ENCODE peak calls at places on chromosomes 13 and 19, in nine cellular contexts. M, B, L, T, R, Z, I, K and H are unnamed samples.

GRCh38 chr19:41626877-41627276 is at the start of gene CEACAM4:
- DNase-seq in M (peak), B (peak), L (no peak), T (peak), R (no peak), Z (no peak), I (no peak), K (no peak), H (no peak)

GRCh38 chr13:20182231-20182846 is 10.4 kb downstream of the GJB2 start:
- DNase-seq in M (peak), B (no peak), L (peak), T (no peak), R (peak), Z (peak), I (no peak), K (peak), H (peak)

GRCh38 chr13:27131202-27131623 is 40.4 kb downstream of the USP12 start:
- DNase-seq in M (no peak), B (no peak), L (peak), T (no peak), R (peak), Z (no peak), I (no peak), K (no peak), H (peak)

GRCh38 chr19:34556500-34556899 is 74.9 kb downstream of the WTIP start:
- DNase-seq in M (peak), B (peak), L (no peak), T (no peak), R (peak), Z (no peak), I (no peak), K (peak), H (no peak)

GRCh38 chr13:63393112-63393511 is 1977.5 kb upstream of the PCDH20 start:
- DNase-seq in M (no peak), B (no peak), L (no peak), T (no peak), R (no peak), Z (no peak), I (no peak), K (no peak), H (no peak)

GRCh38 chr13:76622336-76623045 is 263.7 kb downstream of the KCTD12 start:
- DNase-seq in M (no peak), B (peak), L (no peak), T (no peak), R (no peak), Z (peak), I (no peak), K (no peak), H (no peak)

GRCh38 chr13:76016799-76017198 is 380.7 kb downstream of the LMO7 start:
- DNase-seq in M (peak), B (no peak), L (peak), T (no peak), R (peak), Z (peak), I (no peak), K (no peak), H (peak)

GRCh38 chr13:110018009-110018408 is 231.6 kb upstream of the IRS2 start:
- DNase-seq in M (no peak), B (no peak), L (no peak), T (no peak), R (no peak), Z (no peak), I (no peak), K (no peak), H (no peak)

GRCh38 chr13:101915333-101915732 is 462.9 kb downstream of the ITGBL1 start:
- DNase-seq in M (no peak), B (no peak), L (no peak), T (no peak), R (no peak), Z (no peak), I (no peak), K (no peak), H (no peak)

GRCh38 chr19:43432866-43433673 is 18.4 kb downstream of the TEX101 start:
- DNase-seq in M (peak), B (peak), L (peak), T (no peak), R (peak), Z (peak), I (no peak), K (peak), H (peak)

GRCh38 chr19:13623686-13624405 is 117.6 kb upstream of the CACNA1A start:
- DNase-seq in M (peak), B (no peak), L (no peak), T (no peak), R (no peak), Z (no peak), I (no peak), K (no peak), H (no peak)

GRCh38 chr13:31199527-31199848 is 287 bp upstream of the B3GLCT start:
- DNase-seq in M (no peak), B (no peak), L (no peak), T (no peak), R (no peak), Z (no peak), I (no peak), K (no peak), H (no peak)

GRCh38 chr13:41520699-41521630 is 63.6 kb downstream of the RGCC start:
- DNase-seq in M (no peak), B (no peak), L (no peak), T (no peak), R (no peak), Z (peak), I (no peak), K (no peak), H (no peak)

GRCh38 chr19:52258426-52258825 is 11.0 kb upstream of the ZNF766 start:
- DNase-seq in M (no peak), B (no peak), L (no peak), T (no peak), R (no peak), Z (no peak), I (no peak), K (no peak), H (no peak)

GRCh38 chr19:35973487-35973886 is 21.5 kb upstream of the SDHAF1 start:
- DNase-seq in M (no peak), B (no peak), L (no peak), T (no peak), R (no peak), Z (no peak), I (no peak), K (no peak), H (no peak)

DNA sequence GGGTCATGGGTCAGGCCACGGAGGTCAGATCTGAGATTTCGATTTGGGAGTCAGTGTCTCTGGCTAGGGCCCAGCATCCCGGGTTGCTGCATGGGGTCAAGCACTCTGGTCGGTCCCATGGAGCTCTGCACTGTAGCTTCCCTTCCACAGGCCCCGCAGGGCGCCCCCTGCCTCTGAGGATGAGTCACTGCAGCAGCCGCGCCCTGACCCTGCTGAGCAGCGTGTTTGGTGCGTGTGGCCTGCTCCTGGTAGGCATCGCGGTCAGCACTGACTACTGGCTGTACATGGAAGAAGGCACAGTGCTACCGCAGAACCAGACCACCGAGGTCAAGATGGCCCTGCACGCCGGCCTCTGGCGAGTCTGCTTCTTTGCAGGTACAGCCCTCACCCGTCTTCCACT is 3.6 kb downstream of the CACNG7 start:
- DNase-seq in M (peak), B (no peak), L (peak), T (no peak), R (peak), Z (no peak), I (no peak), K (no peak), H (peak)
- TF ChIP-seq CTCF in M (peak), B (no peak), L (peak), T (peak), R (peak), Z (no peak), I (no peak), K (no peak), H (no peak)

DNA sequence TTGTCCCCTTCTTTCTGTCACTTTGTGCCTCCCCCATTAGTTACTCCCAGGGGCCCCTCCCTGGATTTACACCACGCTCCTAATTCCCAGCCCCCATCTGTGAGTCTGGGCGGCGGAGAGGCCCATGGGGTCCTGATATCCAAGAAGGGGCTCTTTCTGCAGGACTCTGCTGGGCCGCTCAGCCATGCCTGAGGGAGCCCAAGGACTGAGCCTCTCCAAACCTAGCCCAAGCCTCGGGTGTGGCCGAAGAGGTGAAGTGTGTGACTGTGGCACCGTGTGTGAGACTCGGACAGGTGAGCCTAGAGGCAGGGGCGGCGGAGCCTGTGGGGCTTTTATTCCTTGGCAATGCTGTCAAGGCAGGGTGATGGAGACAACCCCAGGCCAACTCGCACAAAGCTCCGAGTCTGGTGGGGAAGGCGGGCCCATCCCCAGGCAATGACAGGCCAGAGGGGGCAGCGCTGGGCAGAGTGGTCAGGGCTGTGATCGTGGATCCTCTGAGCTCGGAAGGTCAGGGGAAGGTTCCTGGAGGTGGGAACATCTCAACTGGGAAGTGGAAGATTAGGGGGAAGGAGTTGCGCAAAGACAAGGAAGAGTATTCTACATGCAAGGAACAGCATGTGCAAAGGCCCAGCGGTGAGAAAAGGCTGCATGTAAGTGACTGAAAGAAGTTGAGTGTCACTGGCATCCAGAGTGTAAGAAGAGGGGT is 1.6 kb downstream of the PLEKHG2 start:
- DNase-seq in M (peak), B (no peak), L (no peak), T (no peak), R (no peak), Z (peak), I (no peak), K (no peak), H (no peak)
- TF ChIP-seq CTCF in M (no peak), B (no peak), L (peak), T (peak), R (no peak), Z (peak), I (no peak), K (no peak), H (peak)

GRCh38 chr19:31667106-31667505 is 317.9 kb upstream of the TSHZ3 start:
- DNase-seq in M (no peak), B (no peak), L (no peak), T (no peak), R (no peak), Z (no peak), I (no peak), K (no peak), H (no peak)

GRCh38 chr19:31666126-31666525 is 316.9 kb upstream of the TSHZ3 start:
- DNase-seq in M (no peak), B (no peak), L (no peak), T (no peak), R (no peak), Z (no peak), I (no peak), K (no peak), H (no peak)

GRCh38 chr19:31670931-31671330 is 321.7 kb upstream of the TSHZ3 start:
- DNase-seq in M (no peak), B (no peak), L (no peak), T (no peak), R (no peak), Z (no peak), I (no peak), K (no peak), H (no peak)

GRCh38 chr19:31664997-31665396 is 315.8 kb upstream of the TSHZ3 start:
- DNase-seq in M (no peak), B (no peak), L (no peak), T (no peak), R (no peak), Z (no peak), I (no peak), K (no peak), H (no peak)

GRCh38 chr19:31668916-31669315 is 319.7 kb upstream of the TSHZ3 start:
- DNase-seq in M (no peak), B (no peak), L (no peak), T (no peak), R (no peak), Z (peak), I (no peak), K (no peak), H (no peak)
- TF ChIP-seq CTCF in M (no peak), B (no peak), L (no peak), T (no peak), R (no peak), Z (no peak), I (no peak), K (no peak), H (no peak)

GRCh38 chr13:39811051-39811450 is 155.6 kb downstream of the COG6 start:
- DNase-seq in M (no peak), B (no peak), L (no peak), T (no peak), R (no peak), Z (no peak), I (no peak), K (no peak), H (no peak)

GRCh38 chr13:39809466-39809865 is 154.0 kb downstream of the COG6 start:
- DNase-seq in M (no peak), B (no peak), L (no peak), T (no peak), R (no peak), Z (no peak), I (no peak), K (no peak), H (no peak)

GRCh38 chr13:39815345-39816111 is 160.1 kb downstream of the COG6 start:
- DNase-seq in M (no peak), B (no peak), L (no peak), T (no peak), R (no peak), Z (peak), I (no peak), K (no peak), H (no peak)

GRCh38 chr13:39810091-39810877 is 154.8 kb downstream of the COG6 start:
- DNase-seq in M (peak), B (no peak), L (no peak), T (no peak), R (no peak), Z (no peak), I (no peak), K (no peak), H (no peak)

GRCh38 chr13:39811696-39812095 is 156.2 kb downstream of the COG6 start:
- DNase-seq in M (no peak), B (no peak), L (no peak), T (no peak), R (no peak), Z (no peak), I (no peak), K (no peak), H (no peak)
- TF ChIP-seq CTCF in M (peak), B (no peak), L (no peak), T (peak), R (no peak), Z (no peak), I (no peak), K (no peak), H (no peak)

DNA sequence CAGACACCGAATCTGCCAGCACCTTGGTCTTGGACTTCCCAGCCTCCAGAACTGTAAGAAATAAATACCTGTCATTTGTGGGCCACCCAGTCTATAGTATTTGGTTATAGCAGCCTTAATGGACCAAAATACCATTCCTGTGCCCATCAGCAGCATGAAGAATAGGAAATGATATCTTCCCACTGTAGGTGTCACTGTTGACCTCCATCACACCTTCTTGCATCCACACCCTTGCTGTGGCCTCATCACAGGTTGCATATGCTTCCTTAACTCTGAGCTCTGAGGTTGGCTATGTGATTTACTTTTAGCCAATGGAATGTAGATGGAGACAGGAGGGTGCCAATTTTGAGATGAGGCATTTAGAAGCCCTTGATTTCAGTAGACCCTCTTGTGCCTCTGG is 242.0 kb upstream of the TSHZ3 start:
- DNase-seq in M (peak), B (no peak), L (no peak), T (no peak), R (no peak), Z (no peak), I (no peak), K (no peak), H (no peak)
- TF ChIP-seq CTCF in M (peak), B (no peak), L (no peak), T (no peak), R (no peak), Z (no peak), I (no peak), K (no peak), H (no peak)